ENCODE peak calls at places on chromosome 19, in four cellular contexts. G is effector CD4-positive, alpha-beta T cell; A is stimulated activated CD4-positive, alpha-beta T cell treated with anti-CD3 and anti-CD28 coated beads, Interleukin-12 subunit alpha, Interleukin-12 subunit beta, amount 100 ng/mL, for 24 hours; O is mucosa of gallbladder. K is an unnamed sample.
A peak's percentile ranks its signal among the peaks of the same experiment; 100 is the strongest.

GRCh38 chr19:46993622-46994021 is 26.0 kb upstream of the NPAS1 start:
- DNase-seq in G (no peak), A (no peak), O (no peak), K (no peak)

GRCh38 chr19:52542984-52543664 is 15.7 kb downstream of the ZNF808 start:
- DNase-seq in G (no peak), A (no peak), O (no peak), K (no peak)

GRCh38 chr19:55005684-55006488 is 32.2 kb downstream of the GP6 start:
- DNase-seq in G (peak; percentile 52), A (peak; percentile 13), O (peak; percentile 23), K (no peak)

GRCh38 chr19:55358943-55359908 is 3.8 kb downstream of the GARIN5B start:
- DNase-seq in G (no peak), A (no peak), O (no peak), K (no peak)

GRCh38 chr19:4388171-4389063 is 11.9 kb downstream of the SH3GL1 start:
- DNase-seq in G (no peak), A (no peak), O (no peak), K (no peak)

GRCh38 chr19:16141043-16141442 is 2.4 kb upstream of the HSH2D start:
- DNase-seq in G (no peak), A (no peak), O (no peak), K (no peak)

GRCh38 chr19:49515767-49516166 is 3.3 kb downstream of the FCGRT start:
- DNase-seq in G (no peak), A (no peak), O (no peak), K (no peak)

GRCh38 chr19:52138614-52139290 is 986 bp downstream of the ZNF616 start:
- DNase-seq in G (no peak), A (peak; percentile 1), O (no peak), K (no peak)

GRCh38 chr19:5891938-5892771 is 11.4 kb downstream of the NDUFA11 start:
- DNase-seq in G (no peak), A (no peak), O (peak; percentile 50), K (peak; percentile 48)

GRCh38 chr19:3818479-3818878 is 32.3 kb upstream of the MATK start:
- DNase-seq in G (no peak), A (no peak), O (no peak), K (no peak)

GRCh38 chr19:49455729-49456128 is 2.7 kb downstream of the ALDH16A1 start:
- DNase-seq in G (no peak), A (no peak), O (no peak), K (no peak)

GRCh38 chr19:16943942-16944625 is 55.3 kb downstream of the F2RL3 start:
- DNase-seq in G (no peak), A (no peak), O (no peak), K (no peak)

GRCh38 chr19:35284153-35285140 is 2.1 kb downstream of the HAMP start:
- DNase-seq in G (no peak), A (no peak), O (no peak), K (no peak)

GRCh38 chr19:18999016-18999758 is 34.1 kb downstream of the SUGP2 start:
- DNase-seq in G (no peak), A (no peak), O (no peak), K (no peak)

GRCh38 chr19:678791-679388 is 2.7 kb downstream of the FSTL3 start:
- DNase-seq in G (no peak), A (no peak), O (no peak), K (no peak)

GRCh38 chr19:18401580-18402112 is 4.2 kb upstream of the LRRC25 start:
- DNase-seq in G (no peak), A (no peak), O (peak; percentile 84), K (no peak)

GRCh38 chr19:16949496-16950023 is 60.8 kb downstream of the F2RL3 start:
- DNase-seq in G (no peak), A (no peak), O (no peak), K (no peak)

GRCh38 chr19:1265611-1266115 is 3.5 kb upstream of the CIRBP start:
- DNase-seq in G (no peak), A (no peak), O (no peak), K (no peak)

GRCh38 chr19:1158885-1159448 is 15.1 kb downstream of the SBNO2 start:
- DNase-seq in G (no peak), A (no peak), O (no peak), K (no peak)

GRCh38 chr19:32037998-32038732 is 307.2 kb upstream of the ZNF507 start:
- DNase-seq in G (no peak), A (no peak), O (no peak), K (no peak)